ENCODE peak calls at places on chromosome 21, in ten cellular contexts. Y is MM.1S; D is NCI-H1105; K is NCI-H2081; S is NCI-H446; G is NCI-H345; A is GOT3; O is RPMI8226; E is mesothelial cell of epicardium; F is stimulated activated CD4-positive, alpha-beta T cell treated with anti-CD3 and anti-CD28 coated beads, TNF-alpha, amount 100 ng/mL, for 24 hours. U is an unnamed sample.
A peak's percentile ranks its signal among the peaks of the same experiment; 100 is the strongest.

GRCh38 chr21:45940091-45940490 is 41.5 kb upstream of the COL6A1 start:
- DNase-seq in Y (no peak), D (no peak), K (no peak), S (no peak), G (no peak), A (no peak), O (no peak), E (no peak), F (no peak), U (no peak)

GRCh38 chr21:42381347-42381984 is 14.4 kb downstream of the TMPRSS3 start:
- DNase-seq in Y (peak; percentile 76), D (peak; percentile 54), K (peak; percentile 30), S (no peak), G (peak; percentile 68), A (no peak), O (peak; percentile 83), E (no peak), F (no peak), U (no peak)

GRCh38 chr21:26732442-26733221 is 112.6 kb downstream of the ADAMTS1 start:
- DNase-seq in Y (no peak), D (no peak), K (no peak), S (no peak), G (no peak), A (no peak), O (peak; percentile 33), E (no peak), F (no peak), U (no peak)

GRCh38 chr21:25639922-25640670 is 1.0 kb downstream of the JAM2 start:
- DNase-seq in Y (no peak), D (peak; percentile 1), K (peak; percentile 2), S (no peak), G (peak; percentile 17), A (no peak), O (no peak), E (no peak), F (no peak), U (no peak)

GRCh38 chr21:42567181-42567560 is 53.5 kb downstream of the SLC37A1 start:
- DNase-seq in Y (no peak), D (no peak), K (no peak), S (no peak), G (no peak), A (no peak), O (no peak), E (peak; percentile 14), F (no peak), U (no peak)

GRCh38 chr21:41280115-41280919 is 36.3 kb upstream of the FAM3B start:
- DNase-seq in Y (no peak), D (no peak), K (no peak), S (no peak), G (no peak), A (no peak), O (no peak), E (no peak), F (no peak), U (no peak)

GRCh38 chr21:39141502-39141901 is 41.7 kb downstream of the PSMG1 start:
- DNase-seq in Y (no peak), D (no peak), K (peak; percentile 5), S (no peak), G (peak; percentile 40), A (no peak), O (no peak), E (no peak), F (no peak), U (peak; percentile 40)

GRCh38 chr21:44955141-44955802 is 15.4 kb downstream of the SLX9 start:
- DNase-seq in Y (no peak), D (no peak), K (no peak), S (no peak), G (no peak), A (no peak), O (no peak), E (no peak), F (no peak), U (no peak)

GRCh38 chr21:30646904-30647303 is 4.2 kb downstream of the KRTAP20-3 start:
- DNase-seq in Y (no peak), D (no peak), K (no peak), S (no peak), G (no peak), A (no peak), O (no peak), E (no peak), F (no peak), U (no peak)

GRCh38 chr21:44521301-44521927 is 18.6 kb downstream of the KRTAP10-1 start:
- DNase-seq in Y (no peak), D (no peak), K (no peak), S (no peak), G (no peak), A (no peak), O (no peak), E (no peak), F (no peak), U (no peak)

GRCh38 chr21:46559291-46559983 is 45.4 kb downstream of the S100B start:
- DNase-seq in Y (no peak), D (no peak), K (no peak), S (no peak), G (no peak), A (no peak), O (no peak), E (no peak), F (peak; percentile 36), U (no peak)